ENCODE peak calls at places on chromosome 4, in six cellular contexts. A, Z, O, H, Q and R are unnamed samples.

GRCh38 chr4:13527983-13528822 is 16.1 kb downstream of the NKX3-2 start:
- DNase-seq in O (no peak), Q (no peak), H (no peak), Z (no peak), A (no peak), R (no peak)

GRCh38 chr4:56909083-56909981 is 1.6 kb downstream of the REST start:
- DNase-seq in H (no peak), Q (no peak), A (peak; percentile 54), O (peak; percentile 36), Z (peak; percentile 52), R (no peak)

GRCh38 chr4:109359040-109359646 is 56.7 kb upstream of the COL25A1 start:
- DNase-seq in Z (no peak), A (no peak), H (no peak), O (no peak), Q (no peak), R (no peak)

GRCh38 chr4:138707746-138708145 is 307.8 kb upstream of the NOCT start:
- DNase-seq in O (no peak), Q (no peak), A (no peak), Z (peak; percentile 64), H (no peak), R (no peak)

GRCh38 chr4:104488151-104488550 is 6.5 kb downstream of the CXXC4 start:
- DNase-seq in H (no peak), O (no peak), Z (no peak), A (no peak), Q (no peak), R (no peak)

GRCh38 chr4:145481164-145481941 is at the start of gene SMAD1:
- DNase-seq in Z (peak; percentile 82), Q (peak; percentile 23), H (no peak), A (peak; percentile 87), O (peak; percentile 74), R (peak; percentile 53)

GRCh38 chr4:81743731-81744465 is 272.2 kb upstream of the RASGEF1B start:
- DNase-seq in H (no peak), Z (no peak), O (no peak), Q (no peak), A (no peak), R (no peak)

GRCh38 chr4:130333241-130333759 is 1237.3 kb downstream of the C4orf33 start:
- DNase-seq in A (no peak), Q (no peak), Z (no peak), O (no peak), H (no peak), R (no peak)

GRCh38 chr4:72602396-72602795 is 33.4 kb upstream of the ADAMTS3 start:
- DNase-seq in O (no peak), H (no peak), A (no peak), Z (no peak), Q (no peak), R (no peak)

GRCh38 chr4:16157609-16158503 is 68.4 kb downstream of the TAPT1 start:
- DNase-seq in H (no peak), Q (no peak), A (no peak), O (no peak), Z (no peak), R (no peak)

GRCh38 chr4:85475631-85476233 is 782 bp downstream of the ARHGAP24 start:
- DNase-seq in Z (no peak), A (peak; percentile 52), O (no peak), H (no peak), Q (no peak), R (no peak)

GRCh38 chr4:85776091-85776490 is 301.1 kb downstream of the ARHGAP24 start:
- DNase-seq in H (no peak), Z (peak; percentile 45), Q (no peak), O (no peak), A (no peak), R (no peak)

GRCh38 chr4:76892601-76893000 is 5.3 kb downstream of the SOWAHB start:
- DNase-seq in A (no peak), H (no peak), O (no peak), Q (no peak), Z (peak; percentile 15), R (no peak)

GRCh38 chr4:43351970-43352806 is 459.7 kb downstream of the GRXCR1 start:
- DNase-seq in H (no peak), O (no peak), A (no peak), Q (no peak), Z (no peak), R (no peak)

GRCh38 chr4:52618795-52619590 is 40.1 kb downstream of the USP46 start:
- DNase-seq in O (no peak), Z (no peak), Q (no peak), H (no peak), A (no peak), R (no peak)

GRCh38 chr4:149791836-149792235 is 23.8 kb downstream of the IQCM start:
- DNase-seq in Z (peak; percentile 19), A (no peak), Q (no peak), O (no peak), H (no peak), R (no peak)

GRCh38 chr4:146143888-146144287 is 31.6 kb upstream of the LSM6 start:
- DNase-seq in Q (no peak), A (no peak), Z (no peak), H (no peak), O (no peak), R (no peak)

GRCh38 chr4:125985856-125986255 is 671.1 kb downstream of the FAT4 start:
- DNase-seq in O (no peak), H (no peak), Z (no peak), A (no peak), Q (no peak), R (no peak)

GRCh38 chr4:139642364-139642763 is 23.3 kb upstream of the MGST2 start:
- DNase-seq in O (no peak), Q (no peak), Z (peak; percentile 75), A (no peak), H (no peak), R (peak; percentile 42)

GRCh38 chr4:99710681-99711345 is 53.2 kb upstream of the C4orf54 start:
- DNase-seq in Z (peak; percentile 63), H (no peak), Q (no peak), A (no peak), O (no peak), R (no peak)

GRCh38 chr4:26105815-26106699 is 192.0 kb downstream of the SMIM20 start:
- DNase-seq in Q (peak; percentile 33), Z (peak; percentile 80), H (no peak), A (no peak), O (peak; percentile 31), R (no peak)

GRCh38 chr4:7941111-7942018 is 1.7 kb upstream of the AFAP1 start:
- DNase-seq in A (no peak), H (no peak), Z (no peak), O (peak; percentile 15), Q (no peak), R (no peak)

GRCh38 chr4:10949039-10949728 is 264.6 kb upstream of the CLNK start:
- DNase-seq in Z (no peak), A (no peak), Q (no peak), O (no peak), H (no peak), R (no peak)

GRCh38 chr4:153458969-153459368 is 7.2 kb upstream of the TMEM131L start:
- DNase-seq in Q (no peak), Z (no peak), A (no peak), O (no peak), H (no peak), R (no peak)
- TF ChIP-seq CTCF in Q (no peak), Z (no peak), A (no peak), O (no peak), H (no peak), R (no peak)

DNA sequence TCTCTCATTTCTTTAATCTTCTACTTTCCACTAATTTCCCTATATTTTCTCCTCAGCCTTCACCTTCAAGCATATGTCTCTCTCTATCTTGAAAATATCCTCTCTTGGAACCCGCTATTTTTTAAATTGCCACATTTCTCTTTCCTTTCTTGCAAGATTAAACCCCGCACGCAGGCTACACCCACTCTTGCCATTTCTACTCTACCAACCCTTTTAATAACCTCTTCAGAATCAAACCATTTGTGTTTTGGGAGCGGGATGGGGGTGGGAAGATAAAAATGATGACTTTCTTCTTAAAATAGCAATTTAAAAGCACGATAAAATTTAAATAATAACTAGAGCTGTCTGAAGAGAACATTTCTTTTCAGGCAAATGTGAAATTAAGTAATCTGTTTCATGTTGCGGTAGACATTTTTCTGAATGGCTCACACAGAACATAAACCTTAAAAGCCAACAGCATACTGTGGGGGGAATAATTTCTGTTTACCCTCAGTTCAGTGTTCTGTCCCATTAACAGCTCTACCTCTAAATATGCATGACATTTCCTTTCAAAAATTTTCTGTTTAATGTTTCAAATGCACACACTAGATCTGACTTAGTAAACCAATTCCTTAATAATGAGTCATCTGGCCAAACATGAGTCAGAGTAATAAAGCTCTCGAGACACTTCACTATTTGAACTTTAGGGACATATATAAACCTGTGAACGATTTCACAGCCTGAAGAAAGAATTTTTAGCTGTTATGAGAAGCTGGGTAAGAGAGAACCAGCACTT is 20.5 kb downstream of the ARSJ start:
- DNase-seq in A (no peak), Q (peak; percentile 94), O (no peak), Z (peak; percentile 97), H (no peak), R (peak; percentile 85)
- H3K4me3 ChIP-seq in A (no peak overlapping the region), Q (peak overlapping the region; percentile 7), O (peak overlapping the region; percentile 10), Z (no peak overlapping the region), H (no peak overlapping the region), R (peak overlapping the region; percentile 14)

GRCh38 chr4:185657191-185657590 is 121.9 kb upstream of the PDLIM3 start:
- DNase-seq in A (no peak), Q (no peak), O (no peak), H (no peak), Z (no peak), R (no peak)
- TF ChIP-seq CTCF in A (no peak), Q (no peak), O (no peak), H (no peak), Z (no peak), R (no peak)

GRCh38 chr4:119031218-119031617 is 104.4 kb upstream of the MYOZ2 start:
- DNase-seq in H (no peak), Q (no peak), Z (no peak), O (no peak), A (no peak), R (no peak)

GRCh38 chr4:119030536-119030890 is 105.1 kb upstream of the MYOZ2 start:
- DNase-seq in Z (no peak), A (no peak), Q (no peak), O (no peak), H (no peak), R (no peak)

GRCh38 chr4:119034276-119035008 is 101.2 kb upstream of the MYOZ2 start:
- DNase-seq in Z (no peak), Q (no peak), A (no peak), O (no peak), H (no peak), R (no peak)

GRCh38 chr4:119035941-119036737 is 99.5 kb upstream of the MYOZ2 start:
- DNase-seq in O (no peak), Q (no peak), H (no peak), Z (peak; percentile 51), A (no peak), R (no peak)

DNA sequence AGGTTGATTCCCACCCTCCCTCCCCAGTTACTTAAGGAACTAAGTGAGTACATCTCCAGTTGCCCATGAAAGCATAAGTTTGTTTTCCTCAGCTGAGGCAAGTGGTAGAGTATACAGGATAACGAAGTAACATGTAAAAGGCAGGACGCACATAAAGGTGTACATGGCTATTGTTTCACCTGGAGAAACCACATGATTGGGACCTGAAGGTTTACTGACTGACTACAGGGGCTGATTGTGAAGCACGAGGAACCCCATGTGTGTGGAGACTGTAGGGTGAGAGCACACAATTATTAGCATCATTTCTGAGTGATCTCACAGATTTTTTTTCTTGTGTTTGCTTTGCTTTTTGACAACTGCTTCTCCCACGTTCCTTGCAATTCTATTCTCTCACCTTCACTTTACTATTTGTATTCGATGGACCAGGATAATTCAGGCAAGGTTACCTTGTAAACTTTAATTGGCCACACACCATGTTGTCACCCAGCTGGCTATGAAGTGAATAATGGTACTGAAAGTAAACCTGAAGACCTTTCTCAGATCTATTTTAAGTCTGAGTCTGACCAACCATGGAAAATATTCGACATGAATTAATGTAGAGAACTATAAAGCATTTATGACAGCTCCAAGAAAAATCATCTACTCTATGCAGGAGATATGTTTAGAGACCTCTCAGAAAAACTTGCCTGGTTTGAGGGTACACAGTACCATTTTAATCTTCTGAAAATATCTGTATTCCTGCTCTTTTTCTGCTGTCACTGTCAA is 102.5 kb upstream of the MYOZ2 start:
- DNase-seq in A (no peak), Q (no peak), Z (no peak), H (no peak), O (no peak), R (no peak)
- H3K4me3 ChIP-seq in A (no peak overlapping the region), Q (no peak overlapping the region), Z (no peak overlapping the region), H (no peak overlapping the region), O (no peak overlapping the region), R (no peak overlapping the region)